ENCODE peak calls at places on chromosomes 5 and 9, in nine cellular contexts. F is HCT116; E is SK-N-DZ; J is Caco-2; M is NCI-H1092; Y is body of pancreas; U is stimulated activated CD8-positive, alpha-beta memory T cell treated with anti-CD3 and anti-CD28 coated beads, Interleukin-7, amount 100 ng/mL, for 1 hour; S is RWPE1; B is dermis microvascular lymphatic vessel endothelial cell. H is an unnamed sample.

GRCh38 chr9:114206221-114206760 is 51.0 kb downstream of the COL27A1 start:
- DNase-seq in F (no peak), E (no peak), J (no peak), M (no peak), Y (no peak), U (no peak), S (no peak), B (no peak), H (no peak)

GRCh38 chr5:149310947-149311675 is 34.2 kb upstream of the GRPEL2 start:
- DNase-seq in F (no peak), E (no peak), J (no peak), M (no peak), Y (no peak), U (no peak), S (peak; percentile 26), B (peak; percentile 90), H (peak; percentile 78)

GRCh38 chr5:3875144-3875543 is 279.5 kb downstream of the IRX1 start:
- DNase-seq in F (no peak), E (no peak), J (no peak), M (no peak), Y (no peak), U (no peak), S (no peak), B (no peak), H (no peak)

GRCh38 chr5:93337138-93337537 is 243.9 kb downstream of the NR2F1-AS1 start:
- DNase-seq in F (no peak), E (no peak), J (no peak), M (no peak), Y (no peak), U (no peak), S (peak; percentile 22), B (peak; percentile 9), H (no peak)

GRCh38 chr9:15191358-15191757 is 115.7 kb downstream of the TTC39B start:
- DNase-seq in F (no peak), E (no peak), J (no peak), M (no peak), Y (no peak), U (no peak), S (no peak), B (no peak), H (no peak)

GRCh38 chr5:148844433-148845279 is 18.2 kb downstream of the ADRB2 start:
- DNase-seq in F (no peak), E (no peak), J (no peak), M (no peak), Y (no peak), U (no peak), S (no peak), B (peak; percentile 29), H (no peak)

GRCh38 chr9:121298689-121299112 is 30.7 kb downstream of the GSN start:
- DNase-seq in F (no peak), E (no peak), J (no peak), M (no peak), Y (no peak), U (no peak), S (no peak), B (peak; percentile 49), H (peak; percentile 43)

GRCh38 chr9:32589083-32589713 is 16.2 kb upstream of the NDUFB6 start:
- DNase-seq in F (peak; percentile 38), E (no peak), J (peak; percentile 31), M (peak; percentile 0), Y (no peak), U (no peak), S (peak; percentile 59), B (peak; percentile 60), H (peak; percentile 66)

GRCh38 chr9:120369608-120370220 is 210.3 kb downstream of the CDK5RAP2 start:
- DNase-seq in F (no peak), E (no peak), J (no peak), M (no peak), Y (no peak), U (no peak), S (no peak), B (no peak), H (no peak)

GRCh38 chr9:110599468-110599867 is 19.9 kb upstream of the SVEP1 start:
- DNase-seq in F (no peak), E (peak; percentile 82), J (no peak), M (no peak), Y (no peak), U (no peak), S (no peak), B (no peak), H (no peak)

H was measured in endothelial cell of umbilical vein.